ENCODE peak calls at places on chromosomes 11 and 22, in six cellular contexts. One of them, this sample, is unnamed.

GRCh38 chr11:16895306-16895705 is 118.9 kb downstream of the PLEKHA7 start:
- DNase-seq in IMR-90: no peak
- DNase-seq in adrenal gland: no peak
- DNase-seq in cardiac fibroblast: peak; percentile 25
- DNase-seq in astrocyte: peak; percentile 46
- DNase-seq in lung: no peak
- DNase-seq in this sample: peak; percentile 95

GRCh38 chr11:124829986-124830385 is 29.8 kb upstream of the MSANTD2 start:
- DNase-seq in lung: no peak
- DNase-seq in cardiac fibroblast: no peak
- DNase-seq in astrocyte: peak; percentile 38
- DNase-seq in IMR-90: peak; percentile 20
- DNase-seq in adrenal gland: no peak
- DNase-seq in this sample: no peak

GRCh38 chr11:1844221-1845094 is 5.7 kb downstream of the TNNI2 start:
- DNase-seq in astrocyte: no peak
- DNase-seq in IMR-90: no peak
- DNase-seq in lung: no peak
- DNase-seq in adrenal gland: peak; percentile 94
- DNase-seq in cardiac fibroblast: no peak
- DNase-seq in this sample: no peak

GRCh38 chr11:15843309-15843857 is 513.0 kb downstream of the SOX6 start:
- DNase-seq in adrenal gland: no peak
- DNase-seq in lung: no peak
- DNase-seq in IMR-90: peak; percentile 11
- DNase-seq in astrocyte: peak; percentile 60
- DNase-seq in cardiac fibroblast: no peak
- DNase-seq in this sample: no peak

GRCh38 chr11:10096987-10097386 is 197.0 kb downstream of the SBF2 start:
- DNase-seq in adrenal gland: no peak
- DNase-seq in IMR-90: no peak
- DNase-seq in cardiac fibroblast: no peak
- DNase-seq in lung: no peak
- DNase-seq in astrocyte: no peak
- DNase-seq in this sample: no peak

GRCh38 chr22:30104501-30105156 is 24.4 kb downstream of the HORMAD2 start:
- DNase-seq in astrocyte: peak; percentile 61
- DNase-seq in IMR-90: peak; percentile 54
- DNase-seq in cardiac fibroblast: peak; percentile 41
- DNase-seq in adrenal gland: no peak
- DNase-seq in lung: no peak
- DNase-seq in this sample: no peak

GRCh38 chr11:78418584-78419211 is 1.1 kb upstream of the GAB2 start:
- DNase-seq in cardiac fibroblast: no peak
- DNase-seq in lung: no peak
- DNase-seq in IMR-90: peak; percentile 27
- DNase-seq in astrocyte: no peak
- DNase-seq in adrenal gland: no peak
- DNase-seq in this sample: no peak

GRCh38 chr11:120400564-120401364 is 64.6 kb downstream of the ARHGEF12 start:
- DNase-seq in lung: peak; percentile 33
- DNase-seq in astrocyte: peak; percentile 98
- DNase-seq in IMR-90: peak; percentile 99
- DNase-seq in adrenal gland: peak; percentile 61
- DNase-seq in cardiac fibroblast: peak; percentile 99
- DNase-seq in this sample: peak; percentile 95

GRCh38 chr11:45646275-45646970 is 19.0 kb downstream of the CHST1 start:
- DNase-seq in cardiac fibroblast: peak; percentile 58
- DNase-seq in lung: no peak
- DNase-seq in IMR-90: peak; percentile 22
- DNase-seq in adrenal gland: peak; percentile 50
- DNase-seq in astrocyte: no peak
- DNase-seq in this sample: no peak

GRCh38 chr11:129770993-129771392 is 44.7 kb upstream of the TMEM45B start:
- DNase-seq in cardiac fibroblast: no peak
- DNase-seq in adrenal gland: no peak
- DNase-seq in lung: no peak
- DNase-seq in astrocyte: no peak
- DNase-seq in IMR-90: no peak
- DNase-seq in this sample: no peak

GRCh38 chr11:19426022-19426718 is 185.4 kb upstream of the E2F8 start:
- DNase-seq in lung: no peak
- DNase-seq in adrenal gland: no peak
- DNase-seq in cardiac fibroblast: no peak
- DNase-seq in astrocyte: no peak
- DNase-seq in IMR-90: no peak
- DNase-seq in this sample: no peak

GRCh38 chr22:49760280-49760629 is 67.4 kb downstream of the BRD1 start:
- DNase-seq in adrenal gland: peak; percentile 45
- DNase-seq in astrocyte: no peak
- DNase-seq in cardiac fibroblast: no peak
- DNase-seq in lung: no peak
- DNase-seq in IMR-90: no peak
- DNase-seq in this sample: no peak

GRCh38 chr11:79626135-79626748 is 185.4 kb upstream of the TENM4 start:
- DNase-seq in cardiac fibroblast: no peak
- DNase-seq in IMR-90: peak; percentile 2
- DNase-seq in adrenal gland: no peak
- DNase-seq in lung: no peak
- DNase-seq in astrocyte: peak; percentile 6
- DNase-seq in this sample: peak; percentile 52

GRCh38 chr11:121367434-121367833 is 74.9 kb downstream of the SC5D start:
- DNase-seq in cardiac fibroblast: peak; percentile 33
- DNase-seq in astrocyte: no peak
- DNase-seq in IMR-90: peak; percentile 4
- DNase-seq in lung: no peak
- DNase-seq in adrenal gland: no peak
- DNase-seq in this sample: no peak

GRCh38 chr11:126162286-126163030 is 49.0 kb downstream of the RPUSD4 start:
- DNase-seq in IMR-90: peak; percentile 25
- DNase-seq in lung: no peak
- DNase-seq in cardiac fibroblast: no peak
- DNase-seq in astrocyte: no peak
- DNase-seq in adrenal gland: no peak
- DNase-seq in this sample: no peak

GRCh38 chr11:20887137-20887536 is 217.8 kb downstream of the NELL1 start:
- DNase-seq in IMR-90: no peak
- DNase-seq in cardiac fibroblast: no peak
- DNase-seq in astrocyte: no peak
- DNase-seq in adrenal gland: no peak
- DNase-seq in lung: no peak
- DNase-seq in this sample: no peak

GRCh38 chr11:4495487-4495886 is 13.0 kb downstream of the OR52K1 start:
- DNase-seq in lung: no peak
- DNase-seq in adrenal gland: no peak
- DNase-seq in astrocyte: no peak
- DNase-seq in cardiac fibroblast: peak; percentile 35
- DNase-seq in IMR-90: no peak
- DNase-seq in this sample: no peak

GRCh38 chr11:95680169-95680929 is 109.2 kb downstream of the FAM76B start:
- DNase-seq in IMR-90: peak; percentile 85
- DNase-seq in astrocyte: peak; percentile 92
- DNase-seq in cardiac fibroblast: peak; percentile 72
- DNase-seq in adrenal gland: no peak
- DNase-seq in lung: no peak
- DNase-seq in this sample: no peak

GRCh38 chr22:29988719-29989118 is 91.5 kb upstream of the HORMAD2 start:
- DNase-seq in lung: no peak
- DNase-seq in astrocyte: no peak
- DNase-seq in cardiac fibroblast: no peak
- DNase-seq in adrenal gland: no peak
- DNase-seq in IMR-90: peak; percentile 40
- DNase-seq in this sample: no peak

GRCh38 chr11:32290783-32291182 is 144.6 kb downstream of the WT1 start:
- DNase-seq in cardiac fibroblast: no peak
- DNase-seq in astrocyte: no peak
- DNase-seq in lung: no peak
- DNase-seq in IMR-90: no peak
- DNase-seq in adrenal gland: no peak
- DNase-seq in this sample: no peak

GRCh38 chr11:58575377-58576020 is at the start of gene LPXN:
- DNase-seq in lung: no peak
- DNase-seq in astrocyte: peak; percentile 73
- DNase-seq in adrenal gland: no peak
- DNase-seq in IMR-90: peak; percentile 63
- DNase-seq in cardiac fibroblast: peak; percentile 79
- DNase-seq in this sample: no peak

GRCh38 chr11:8061555-8062428 is 19.2 kb upstream of the TUB start:
- DNase-seq in astrocyte: no peak
- DNase-seq in adrenal gland: peak; percentile 46
- DNase-seq in IMR-90: no peak
- DNase-seq in cardiac fibroblast: no peak
- DNase-seq in lung: no peak
- DNase-seq in this sample: no peak

GRCh38 chr11:798093-798713 is at the start of gene SLC25A22:
- DNase-seq in astrocyte: peak; percentile 48
- DNase-seq in adrenal gland: peak; percentile 81
- DNase-seq in lung: peak; percentile 79
- DNase-seq in cardiac fibroblast: peak; percentile 67
- DNase-seq in IMR-90: peak; percentile 71
- DNase-seq in this sample: no peak

GRCh38 chr11:93236741-93237675 is 39.2 kb upstream of the SLC36A4 start:
- DNase-seq in astrocyte: peak; percentile 10
- DNase-seq in cardiac fibroblast: peak; percentile 55
- DNase-seq in IMR-90: peak; percentile 44
- DNase-seq in lung: no peak
- DNase-seq in adrenal gland: peak; percentile 73
- DNase-seq in this sample: no peak

GRCh38 chr11:304915-305833 is 2.4 kb upstream of the IFITM2 start:
- DNase-seq in cardiac fibroblast: peak; percentile 83
- DNase-seq in lung: no peak
- DNase-seq in adrenal gland: peak; percentile 86
- DNase-seq in IMR-90: peak; percentile 79
- DNase-seq in astrocyte: peak; percentile 50
- DNase-seq in this sample: no peak

GRCh38 chr11:92941676-92942571 is 27.5 kb upstream of the MTNR1B start:
- DNase-seq in lung: no peak
- DNase-seq in cardiac fibroblast: peak; percentile 60
- DNase-seq in astrocyte: peak; percentile 10
- DNase-seq in IMR-90: peak; percentile 50
- DNase-seq in adrenal gland: no peak
- DNase-seq in this sample: no peak

GRCh38 chr11:35618497-35619029 is 303 bp downstream of the FJX1 start:
- DNase-seq in astrocyte: peak; percentile 27
- DNase-seq in adrenal gland: no peak
- DNase-seq in lung: peak; percentile 29
- DNase-seq in cardiac fibroblast: peak; percentile 41
- DNase-seq in IMR-90: peak; percentile 51
- DNase-seq in this sample: no peak

GRCh38 chr22:44108076-44108475 is 72.6 kb upstream of the PARVG start:
- DNase-seq in cardiac fibroblast: no peak
- DNase-seq in astrocyte: no peak
- DNase-seq in adrenal gland: no peak
- DNase-seq in IMR-90: no peak
- DNase-seq in lung: no peak
- DNase-seq in this sample: no peak

GRCh38 chr22:22123960-22124278 is 120.7 kb upstream of the VPREB1 start:
- DNase-seq in lung: no peak
- DNase-seq in astrocyte: no peak
- DNase-seq in adrenal gland: no peak
- DNase-seq in cardiac fibroblast: no peak
- DNase-seq in IMR-90: no peak
- DNase-seq in this sample: no peak
- H3K4me3 ChIP-seq in lung: no peak overlapping the region
- H3K4me3 ChIP-seq in astrocyte: no peak overlapping the region
- H3K4me3 ChIP-seq in adrenal gland: no peak overlapping the region
- H3K4me3 ChIP-seq in cardiac fibroblast: no peak overlapping the region
- H3K4me3 ChIP-seq in IMR-90: no peak overlapping the region
- H3K4me3 ChIP-seq in this sample: no peak overlapping the region

DNA sequence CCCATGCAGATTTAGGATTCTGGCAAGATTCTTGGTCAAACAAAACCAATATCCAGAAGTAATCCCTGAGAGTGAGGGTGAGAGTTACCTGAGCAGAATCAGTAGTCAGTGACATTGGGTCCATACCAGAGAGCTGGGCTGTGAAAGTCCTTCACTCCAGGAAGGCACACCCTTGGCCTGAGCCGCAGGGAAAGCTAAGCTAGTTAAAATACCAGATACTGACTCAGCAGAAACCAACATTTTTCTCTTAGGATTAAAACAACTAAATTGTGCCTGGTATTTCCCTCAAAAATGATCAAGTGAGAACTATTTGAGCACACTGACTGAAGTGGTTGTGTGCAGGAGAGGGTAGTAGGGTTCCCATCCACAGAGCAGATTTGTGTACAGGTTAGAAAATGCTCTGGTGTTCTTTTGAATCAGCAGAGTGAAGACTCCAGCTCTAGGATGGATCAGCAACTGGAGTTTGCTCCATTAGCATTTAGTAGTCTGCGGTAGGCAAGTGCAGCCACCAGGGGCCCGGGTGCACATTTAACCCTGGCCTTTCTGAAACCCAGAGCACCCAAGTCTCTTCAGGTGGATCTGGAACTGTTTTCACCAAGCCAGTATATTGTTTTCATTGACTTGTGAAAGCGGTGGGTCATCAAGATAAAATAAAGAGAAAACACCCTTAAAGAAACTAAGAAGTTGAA is 100.7 kb upstream of the CLPB start:
- DNase-seq in cardiac fibroblast: no peak
- DNase-seq in IMR-90: no peak
- DNase-seq in lung: no peak
- DNase-seq in astrocyte: peak; percentile 30
- DNase-seq in adrenal gland: no peak
- DNase-seq in this sample: no peak
- H3K4me3 ChIP-seq in cardiac fibroblast: no peak overlapping the region
- H3K4me3 ChIP-seq in IMR-90: no peak overlapping the region
- H3K4me3 ChIP-seq in lung: no peak overlapping the region
- H3K4me3 ChIP-seq in astrocyte: no peak overlapping the region
- H3K4me3 ChIP-seq in adrenal gland: no peak overlapping the region
- H3K4me3 ChIP-seq in this sample: no peak overlapping the region

GRCh38 chr22:42994917-42995562 is 19.9 kb downstream of the PACSIN2 start:
- DNase-seq in IMR-90: peak; percentile 94
- DNase-seq in cardiac fibroblast: peak; percentile 96
- DNase-seq in adrenal gland: peak; percentile 82
- DNase-seq in astrocyte: peak; percentile 92
- DNase-seq in lung: peak; percentile 83
- DNase-seq in this sample: peak; percentile 95
- H3K4me3 ChIP-seq in IMR-90: peak overlapping the region; percentile 29
- H3K4me3 ChIP-seq in cardiac fibroblast: peak overlapping the region; percentile 3
- H3K4me3 ChIP-seq in adrenal gland: no peak overlapping the region
- H3K4me3 ChIP-seq in astrocyte: peak overlapping the region; percentile 38
- H3K4me3 ChIP-seq in lung: no peak overlapping the region
- H3K4me3 ChIP-seq in this sample: peak overlapping the region; percentile 51

DNA sequence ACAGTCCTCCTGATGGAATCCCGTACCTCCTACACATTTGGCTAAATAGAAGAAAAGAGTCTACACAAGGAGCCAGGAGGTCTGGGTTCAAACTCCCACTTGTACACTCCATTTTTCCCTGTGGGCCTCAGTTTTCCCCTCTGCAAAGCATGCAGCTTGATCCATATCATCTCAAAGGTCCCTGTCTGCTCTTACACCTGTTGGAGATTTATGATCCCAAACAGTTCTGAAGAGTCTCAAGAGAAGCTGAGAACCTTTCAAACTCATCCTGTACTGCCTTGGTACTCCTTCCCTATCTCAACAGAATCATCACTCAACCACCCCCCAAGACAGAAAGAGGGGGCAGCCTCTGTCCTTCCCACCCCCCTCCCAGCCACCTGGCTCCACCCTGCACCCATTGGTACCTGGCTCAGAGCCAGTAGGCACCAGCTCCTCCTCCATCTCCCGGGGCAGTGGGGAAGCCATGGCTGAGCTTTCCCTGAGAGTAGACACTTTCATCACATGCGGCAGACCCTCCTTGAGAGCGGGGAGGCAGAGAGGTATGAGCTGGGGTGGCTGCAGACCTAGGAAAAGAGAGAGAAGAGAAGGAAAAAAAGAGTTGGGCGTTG is 3.3 kb downstream of the TNKS1BP1 start:
- DNase-seq in adrenal gland: peak; percentile 62
- DNase-seq in IMR-90: no peak
- DNase-seq in astrocyte: peak; percentile 10
- DNase-seq in cardiac fibroblast: no peak
- DNase-seq in lung: no peak
- DNase-seq in this sample: no peak
- H3K4me3 ChIP-seq in adrenal gland: no peak overlapping the region
- H3K4me3 ChIP-seq in IMR-90: peak overlapping the region; percentile 31
- H3K4me3 ChIP-seq in astrocyte: peak overlapping the region; percentile 53
- H3K4me3 ChIP-seq in cardiac fibroblast: peak overlapping the region; percentile 33
- H3K4me3 ChIP-seq in lung: no peak overlapping the region
- H3K4me3 ChIP-seq in this sample: peak overlapping the region; percentile 94

This sample was measured in epithelial cell of proximal tubule.